ENCODE peak calls at places on chromosomes 12 and 14, in five cellular contexts. V is IMR-90, Y is neuronal stem cell, G is H9, H is mesendoderm. I is an unnamed sample.

GRCh38 chr12:102407776-102408486 is 72.4 kb downstream of the IGF1 start:
- DNase-seq in V (peak; percentile 69), Y (no peak), G (no peak), H (no peak), I (no peak)

GRCh38 chr12:69896653-69897381 is 71.8 kb downstream of the MYRFL start:
- DNase-seq in V (no peak), Y (no peak), G (peak; percentile 77), H (peak; percentile 89), I (peak; percentile 89)

GRCh38 chr12:80625901-80626300 is 81.5 kb upstream of the MYF6 start:
- DNase-seq in V (no peak), Y (no peak), G (no peak), H (no peak), I (no peak)

GRCh38 chr12:76763746-76764675 is at the start of gene ZDHHC17:
- DNase-seq in V (peak; percentile 92), Y (peak; percentile 95), G (peak; percentile 95), H (peak; percentile 98), I (peak; percentile 92)

GRCh38 chr12:81077329-81077685 is 572 bp upstream of the ACSS3 start:
- DNase-seq in V (no peak), Y (peak; percentile 57), G (peak; percentile 95), H (peak; percentile 99), I (peak; percentile 71)

GRCh38 chr14:53011053-53011462 is 60.2 kb upstream of the FERMT2 start:
- DNase-seq in V (peak; percentile 99), Y (peak; percentile 56), G (peak; percentile 59), H (peak; percentile 97), I (no peak)

GRCh38 chr14:72000907-72001306 is 68.7 kb downstream of the RGS6 start:
- DNase-seq in V (no peak), Y (no peak), G (no peak), H (no peak), I (no peak)

GRCh38 chr12:87217486-87217885 is 811.7 kb downstream of the C12orf50 start:
- DNase-seq in V (peak; percentile 22), Y (no peak), G (no peak), H (no peak), I (no peak)

GRCh38 chr14:69662636-69663321 is 51.4 kb downstream of the SUSD6 start:
- DNase-seq in V (no peak), Y (no peak), G (no peak), H (no peak), I (no peak)

GRCh38 chr12:75437564-75437963 is 43.0 kb upstream of the GLIPR1 start:
- DNase-seq in V (peak; percentile 34), Y (no peak), G (no peak), H (peak; percentile 68), I (no peak)

GRCh38 chr14:28952707-28953106 is 186.1 kb downstream of the FOXG1 start:
- DNase-seq in V (no peak), Y (no peak), G (no peak), H (no peak), I (no peak)

GRCh38 chr12:80714846-80715245 is 1.9 kb upstream of the MYF5 start:
- DNase-seq in V (no peak), Y (no peak), G (no peak), H (peak; percentile 23), I (no peak)

GRCh38 chr14:52073251-52073650 is 4.4 kb upstream of the NID2 start:
- DNase-seq in V (peak; percentile 34), Y (no peak), G (no peak), H (no peak), I (no peak)

GRCh38 chr14:86777950-86778602 is 1214.9 kb downstream of the GALC start:
- DNase-seq in V (peak; percentile 89), Y (no peak), G (no peak), H (no peak), I (no peak)

GRCh38 chr12:68180792-68181744 is 21.5 kb upstream of the IFNG start:
- DNase-seq in V (no peak), Y (no peak), G (no peak), H (no peak), I (no peak)

GRCh38 chr14:52025310-52025709 is 36.0 kb downstream of the RTRAF start:
- DNase-seq in V (peak; percentile 98), Y (no peak), G (no peak), H (no peak), I (no peak)

GRCh38 chr12:21615441-21615840 is 10.8 kb upstream of the GYS2 start:
- DNase-seq in V (no peak), Y (no peak), G (no peak), H (no peak), I (no peak)

GRCh38 chr12:4434299-4434698 is 11.3 kb downstream of the FGF6 start:
- DNase-seq in V (no peak), Y (no peak), G (peak; percentile 19), H (no peak), I (no peak)

DNA sequence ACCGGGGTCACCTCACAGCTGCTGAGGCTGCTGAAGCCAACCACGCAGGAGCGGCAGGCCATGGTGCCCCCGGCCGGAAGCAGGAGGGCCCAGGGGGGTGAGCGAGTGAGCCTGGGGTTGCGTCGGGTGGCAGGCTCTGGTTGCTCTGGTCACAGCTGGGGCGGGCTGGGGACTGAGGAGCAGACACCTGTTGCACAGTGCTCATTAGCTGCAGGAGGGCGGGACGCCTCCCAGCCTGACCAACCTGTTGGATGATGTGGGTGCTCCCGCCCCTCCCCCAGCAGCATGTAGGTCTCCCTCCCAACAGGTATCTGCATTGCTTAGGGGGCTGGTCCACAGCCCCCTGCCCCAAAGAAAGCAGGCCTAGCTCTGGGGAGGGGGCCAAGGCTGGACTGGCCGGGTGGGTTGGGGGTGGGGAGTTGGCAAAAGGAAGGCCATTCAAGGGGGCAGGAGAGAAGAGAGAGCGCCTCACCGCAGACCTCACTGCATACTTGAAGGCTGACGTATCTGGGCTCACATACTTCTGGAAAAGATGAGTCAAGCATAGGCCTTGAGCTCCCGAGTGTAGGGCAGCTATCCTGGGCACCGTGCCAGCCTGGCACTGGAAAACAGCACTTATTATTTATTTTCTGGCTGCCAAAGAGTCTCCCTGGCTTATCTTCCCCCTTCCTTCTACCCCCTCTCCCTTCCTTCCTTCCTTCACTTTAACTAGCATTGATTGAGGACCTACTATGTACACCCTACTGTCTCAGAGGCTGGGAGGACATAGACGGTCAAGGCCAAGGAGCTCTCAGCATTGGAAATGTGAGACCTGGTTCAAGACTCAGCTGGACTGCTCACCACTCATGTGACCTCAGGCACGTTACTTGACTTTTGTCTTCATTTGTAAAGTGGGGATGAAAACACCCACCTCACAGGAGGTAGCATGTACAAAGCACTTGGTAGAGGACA is at the start of gene KRT80:
- DNase-seq in V (peak; percentile 99), Y (no peak), G (no peak), H (peak; percentile 82), I (no peak)
- H3K79me1 ChIP-seq in V (peaks cover 41% of the 10 kb centered on the region), Y (no peaks in the 10 kb centered on the region), G (no peaks in the 10 kb centered on the region), H (no peaks in the 10 kb centered on the region), I (no peaks in the 10 kb centered on the region)

GRCh38 chr12:47795121-47795813 is 22.2 kb downstream of the SLC48A1 start:
- DNase-seq in V (no peak), Y (no peak), G (no peak), H (no peak), I (no peak)

GRCh38 chr12:47798481-47798948 is 21.2 kb downstream of the HDAC7 start:
- DNase-seq in V (no peak), Y (no peak), G (no peak), H (no peak), I (no peak)

GRCh38 chr12:47799357-47799955 is 20.2 kb downstream of the HDAC7 start:
- DNase-seq in V (no peak), Y (no peak), G (no peak), H (no peak), I (no peak)

GRCh38 chr12:47795814-47796411 is 22.9 kb downstream of the SLC48A1 start:
- DNase-seq in V (no peak), Y (no peak), G (no peak), H (no peak), I (no peak)

DNA sequence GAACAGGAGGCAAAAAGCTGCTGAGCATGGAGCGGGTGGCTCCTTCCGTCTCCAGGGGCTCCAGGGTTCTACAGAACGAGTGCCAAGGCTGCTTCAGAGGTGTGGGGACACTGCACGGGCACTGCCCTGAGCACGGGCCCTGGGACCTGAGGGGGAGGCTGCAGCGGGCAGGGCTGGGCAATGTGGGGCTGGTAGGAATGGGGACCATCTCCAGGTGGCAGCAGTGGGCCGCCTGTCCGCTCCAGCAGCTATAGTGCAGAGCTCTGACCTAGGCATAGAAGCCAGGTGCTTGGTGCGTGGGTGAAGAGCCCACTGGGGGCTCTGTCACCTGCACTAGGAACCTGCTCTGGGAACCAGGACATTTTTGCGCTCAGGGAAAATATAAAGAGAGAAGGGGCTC is 22.3 kb downstream of the HDAC7 start:
- DNase-seq in V (no peak), Y (no peak), G (peak; percentile 80), H (peak; percentile 48), I (no peak)
- H3K79me1 ChIP-seq in V (peaks cover 54% of the 10 kb centered on the region), Y (peaks cover 2% of the 10 kb centered on the region), G (no peaks in the 10 kb centered on the region), H (peaks cover 26% of the 10 kb centered on the region), I (peaks cover 5% of the 10 kb centered on the region)

DNA sequence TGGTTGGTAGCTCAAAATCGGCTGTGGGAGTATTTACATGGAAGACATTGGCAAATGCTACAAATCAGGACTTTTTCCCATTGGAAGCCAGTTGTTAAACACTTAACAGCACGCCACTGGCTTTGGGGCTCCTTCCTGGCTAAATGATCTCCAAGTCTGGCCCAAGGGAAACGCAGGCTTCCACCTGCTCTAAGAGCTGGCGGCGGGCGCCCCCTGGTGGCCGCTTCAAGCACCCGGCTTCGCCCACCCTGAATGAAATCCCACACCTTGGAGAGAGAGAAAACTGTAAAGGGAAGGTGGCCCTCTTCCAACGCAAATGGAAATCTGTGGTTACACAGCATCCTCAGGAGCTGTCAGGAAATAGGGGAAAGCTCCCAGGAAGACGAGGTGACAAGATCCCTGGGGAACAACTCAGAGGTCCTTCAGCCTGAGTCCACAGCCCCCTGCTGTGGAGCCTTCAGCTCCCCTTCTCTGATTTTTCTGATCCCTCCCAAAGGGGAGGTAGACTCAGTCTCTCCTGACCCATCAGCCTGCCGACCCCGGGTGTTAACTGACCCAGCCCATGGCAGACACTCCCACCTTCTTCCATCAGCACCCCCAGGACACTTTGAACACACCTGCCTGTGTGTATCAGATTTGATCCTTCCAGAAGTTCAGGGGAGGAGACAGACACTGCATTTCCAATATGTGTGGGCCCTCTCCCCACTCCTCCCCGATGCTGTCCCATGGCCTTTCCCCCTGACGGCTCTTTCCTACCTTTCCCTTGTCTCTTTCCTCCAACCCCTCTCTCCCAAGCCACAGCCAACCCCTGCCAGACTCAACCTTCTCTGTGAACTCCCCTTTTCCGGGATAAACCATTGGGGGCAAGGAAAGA is 15.4 kb downstream of the SELPLG start:
- DNase-seq in V (peak; percentile 83), Y (peak; percentile 81), G (peak; percentile 93), H (peak; percentile 88), I (peak; percentile 70)
- H3K79me1 ChIP-seq in V (no peaks in the 10 kb centered on the region), Y (no peaks in the 10 kb centered on the region), G (no peaks in the 10 kb centered on the region), H (no peaks in the 10 kb centered on the region), I (no peaks in the 10 kb centered on the region)

GRCh38 chr14:102205560-102205959 is 65.9 kb downstream of the WDR20 start:
- DNase-seq in V (no peak), Y (no peak), G (no peak), H (no peak), I (no peak)

GRCh38 chr14:102201369-102201748 is 61.7 kb downstream of the WDR20 start:
- DNase-seq in V (no peak), Y (no peak), G (no peak), H (no peak), I (no peak)

GRCh38 chr14:102201776-102202175 is 62.1 kb downstream of the WDR20 start:
- DNase-seq in V (no peak), Y (no peak), G (no peak), H (no peak), I (no peak)

GRCh38 chr14:102202944-102203343 is 63.2 kb downstream of the WDR20 start:
- DNase-seq in V (no peak), Y (no peak), G (no peak), H (no peak), I (no peak)

GRCh38 chr14:102203382-102203781 is 63.7 kb downstream of the WDR20 start:
- DNase-seq in V (no peak), Y (no peak), G (no peak), H (no peak), I (no peak)
- H3K79me1 ChIP-seq in V (peaks cover 81% of the 10 kb centered on the region), Y (no peaks in the 10 kb centered on the region), G (no peaks in the 10 kb centered on the region), H (peaks cover 31% of the 10 kb centered on the region), I (peaks cover 10% of the 10 kb centered on the region)